ENCODE peak calls at places on chromosomes 2 and 18, in six cellular contexts. Z, W, H, A, J and K are unnamed samples.

GRCh38 chr2:176664478-176664877 is 395.2 kb downstream of the MTX2 start:
- DNase-seq in Z (no peak), W (no peak), H (no peak), A (no peak), J (no peak), K (no peak)

GRCh38 chr2:190716176-190716807 is 67.4 kb downstream of the NAB1 start:
- DNase-seq in Z (no peak), W (no peak), H (no peak), A (no peak), J (no peak), K (no peak)

GRCh38 chr2:104429978-104430740 is 423.8 kb upstream of the POU3F3 start:
- DNase-seq in Z (no peak), W (no peak), H (no peak), A (no peak), J (no peak), K (no peak)

GRCh38 chr18:3482258-3482657 is 32.3 kb downstream of the TGIF1 start:
- DNase-seq in Z (no peak), W (no peak), H (no peak), A (no peak), J (no peak), K (no peak)

GRCh38 chr2:226766352-226767055 is 33.1 kb downstream of the IRS1 start:
- DNase-seq in Z (peak), W (no peak), H (no peak), A (no peak), J (no peak), K (no peak)

GRCh38 chr2:161113693-161114417 is 46.4 kb upstream of the TANK start:
- DNase-seq in Z (no peak), W (no peak), H (no peak), A (no peak), J (no peak), K (no peak)

GRCh38 chr2:223632826-223633225 is 30.7 kb upstream of the SCG2 start:
- DNase-seq in Z (no peak), W (no peak), H (no peak), A (no peak), J (no peak), K (no peak)

GRCh38 chr2:12918841-12919445 is 202.2 kb downstream of the TRIB2 start:
- DNase-seq in Z (peak), W (no peak), H (peak), A (peak), J (no peak), K (no peak)

GRCh38 chr2:112665113-112665780 is 19.5 kb downstream of the SLC20A1 start:
- DNase-seq in Z (no peak), W (no peak), H (no peak), A (no peak), J (no peak), K (no peak)

GRCh38 chr2:17306219-17306618 is 212.0 kb downstream of the RAD51AP2 start:
- DNase-seq in Z (no peak), W (no peak), H (no peak), A (no peak), J (no peak), K (no peak)

GRCh38 chr2:209519271-209519670 is 95.4 kb downstream of the MAP2 start:
- DNase-seq in Z (no peak), W (no peak), H (no peak), A (no peak), J (no peak), K (no peak)

GRCh38 chr2:6784299-6784698 is 81.4 kb downstream of the CMPK2 start:
- DNase-seq in Z (peak), W (no peak), H (no peak), A (no peak), J (no peak), K (no peak)

GRCh38 chr2:215880970-215881369 is 132.4 kb downstream of the MREG start:
- DNase-seq in Z (no peak), W (no peak), H (no peak), A (no peak), J (no peak), K (no peak)

GRCh38 chr2:181678033-181678586 is 2.2 kb downstream of the NEUROD1 start:
- DNase-seq in Z (peak), W (no peak), H (peak), A (peak), J (peak), K (peak)

GRCh38 chr2:96558061-96558460 is 21.5 kb downstream of the ARID5A start:
- DNase-seq in Z (no peak), W (no peak), H (no peak), A (no peak), J (no peak), K (no peak)

GRCh38 chr2:127079358-127079920 is 27.5 kb downstream of the BIN1 start:
- DNase-seq in Z (no peak), W (no peak), H (no peak), A (no peak), J (no peak), K (no peak)

GRCh38 chr2:830419-831224 is 120.0 kb upstream of the SNTG2 start:
- DNase-seq in Z (no peak), W (no peak), H (no peak), A (no peak), J (no peak), K (no peak)

GRCh38 chr2:240934701-240935100 is 28.6 kb downstream of the CROCC2 start:
- DNase-seq in Z (no peak), W (no peak), H (no peak), A (no peak), J (peak), K (peak)

GRCh38 chr2:31362581-31362980 is 52.0 kb downstream of the XDH start:
- DNase-seq in Z (no peak), W (no peak), H (no peak), A (no peak), J (no peak), K (no peak)

GRCh38 chr18:45548614-45549013 is 66.7 kb upstream of the SLC14A2 start:
- DNase-seq in Z (no peak), W (no peak), H (no peak), A (no peak), J (no peak), K (no peak)

GRCh38 chr2:28616618-28617017 is 120.8 kb downstream of the PLB1 start:
- DNase-seq in Z (no peak), W (no peak), H (no peak), A (no peak), J (no peak), K (no peak)

GRCh38 chr18:37252854-37253396 is 312.7 kb downstream of the CELF4 start:
- DNase-seq in Z (no peak), W (no peak), H (no peak), A (no peak), J (peak), K (no peak)

GRCh38 chr18:48756511-48757226 is 194.1 kb downstream of the SMAD7 start:
- DNase-seq in Z (no peak), W (no peak), H (no peak), A (no peak), J (no peak), K (no peak)

GRCh38 chr2:170812716-170813585 is 3.7 kb upstream of the GAD1 start:
- DNase-seq in Z (peak), W (peak), H (peak), A (no peak), J (no peak), K (no peak)

GRCh38 chr18:59455728-59456276 is 96.7 kb upstream of the LMAN1 start:
- DNase-seq in Z (no peak), W (no peak), H (no peak), A (peak), J (no peak), K (no peak)

GRCh38 chr2:160967523-160967922 is 192.7 kb upstream of the TANK start:
- DNase-seq in Z (no peak), W (no peak), H (no peak), A (no peak), J (no peak), K (no peak)

GRCh38 chr2:130391058-130391871 is 35.4 kb downstream of the PTPN18 start:
- DNase-seq in Z (peak), W (peak), H (peak), A (peak), J (peak), K (peak)

GRCh38 chr2:98532761-98533160 is 75.6 kb downstream of the COA5 start:
- DNase-seq in Z (no peak), W (peak), H (no peak), A (no peak), J (no peak), K (no peak)

GRCh38 chr2:11256166-11256565 is 88.3 kb downstream of the ROCK2 start:
- DNase-seq in Z (no peak), W (no peak), H (no peak), A (no peak), J (no peak), K (no peak)

GRCh38 chr2:67871696-67872320 is 191.0 kb downstream of the C1D start:
- DNase-seq in Z (peak), W (no peak), H (peak), A (no peak), J (no peak), K (no peak)

GRCh38 chr2:74037379-74037860 is 52.7 kb downstream of the TET3 start:
- DNase-seq in Z (no peak), W (no peak), H (peak), A (no peak), J (no peak), K (no peak)

GRCh38 chr2:44941551-44942234 is at the start of gene SIX3:
- DNase-seq in Z (peak), W (no peak), H (no peak), A (no peak), J (peak), K (no peak)

GRCh38 chr2:200603972-200604371 is 18.2 kb downstream of the AOX1 start:
- DNase-seq in Z (peak), W (no peak), H (peak), A (no peak), J (no peak), K (no peak)

GRCh38 chr2:16328521-16329190 is 337.0 kb downstream of the CYRIA start:
- DNase-seq in Z (no peak), W (no peak), H (no peak), A (no peak), J (no peak), K (no peak)